ENCODE peak calls at places on chromosomes 3 and 15, in seven cellular contexts. B, H, P, V, I, R and D are unnamed samples.

GRCh38 chr3:133894334-133895207 is 1.1 kb downstream of the RAB6B start:
- DNase-seq in P (no peak), R (no peak), B (no peak), I (no peak), V (no peak), H (no peak), D (no peak)

GRCh38 chr3:50971487-50971924 is 296.8 kb downstream of the DOCK3 start:
- DNase-seq in B (peak; percentile 20), H (peak; percentile 37), R (peak; percentile 51), P (peak; percentile 48), V (peak; percentile 53), I (peak; percentile 14), D (peak; percentile 49)

GRCh38 chr3:142888099-142888483 is 792 bp downstream of the PCOLCE2 start:
- DNase-seq in B (no peak), V (peak; percentile 26), R (no peak), H (no peak), P (no peak), I (no peak), D (no peak)

GRCh38 chr3:104126463-104126862 is 1240.2 kb upstream of the ALCAM start:
- DNase-seq in V (no peak), R (no peak), I (no peak), H (no peak), P (no peak), B (no peak), D (no peak)

GRCh38 chr3:111820651-111821050 is 38.4 kb upstream of the PHLDB2 start:
- DNase-seq in B (no peak), I (no peak), H (no peak), P (no peak), V (no peak), R (no peak), D (no peak)

GRCh38 chr3:45113625-45114050 is 32.5 kb downstream of the CDCP1 start:
- DNase-seq in H (no peak), R (no peak), B (no peak), V (no peak), P (peak; percentile 57), I (no peak), D (no peak)

GRCh38 chr3:187736418-187736871 is 8.8 kb downstream of the BCL6 start:
- DNase-seq in B (no peak), I (no peak), P (peak; percentile 72), H (peak; percentile 60), V (peak; percentile 32), R (no peak), D (peak; percentile 68)

GRCh38 chr3:126927846-126928245 is 55.1 kb upstream of the PLXNA1 start:
- DNase-seq in H (peak; percentile 38), I (no peak), V (no peak), R (no peak), P (no peak), B (no peak), D (peak; percentile 56)

GRCh38 chr15:100430381-100430780 is 88.6 kb upstream of the ADAMTS17 start:
- DNase-seq in P (no peak), I (no peak), H (no peak), V (no peak), B (no peak), R (no peak), D (no peak)

GRCh38 chr15:38624248-38625214 is 59.9 kb upstream of the RASGRP1 start:
- DNase-seq in H (no peak), R (no peak), I (no peak), V (peak; percentile 4), B (no peak), P (peak; percentile 13), D (peak; percentile 6)

GRCh38 chr3:195079636-195080035 is 191.3 kb downstream of the XXYLT1 start:
- DNase-seq in B (no peak), P (peak; percentile 16), I (no peak), R (no peak), V (no peak), H (no peak), D (peak; percentile 36)

GRCh38 chr3:66991478-66991877 is 6.6 kb upstream of the KBTBD8 start:
- DNase-seq in I (peak; percentile 46), H (peak; percentile 47), P (peak; percentile 96), R (no peak), V (peak; percentile 52), B (no peak), D (peak; percentile 90)

GRCh38 chr15:71043373-71043772 is 71.9 kb upstream of the THSD4 start:
- DNase-seq in B (no peak), H (peak; percentile 57), P (peak; percentile 50), R (no peak), V (peak; percentile 95), I (peak; percentile 92), D (peak; percentile 67)

GRCh38 chr3:64685800-64686445 is 1.9 kb downstream of the ADAMTS9 start:
- DNase-seq in P (peak; percentile 97), R (no peak), V (peak; percentile 95), H (peak; percentile 68), B (no peak), I (peak; percentile 64), D (peak; percentile 94)

GRCh38 chr3:88141458-88142083 is 8.2 kb upstream of the C3orf38 start:
- DNase-seq in H (peak; percentile 89), R (no peak), I (peak; percentile 36), P (peak; percentile 89), B (no peak), V (peak; percentile 82), D (peak; percentile 76)

GRCh38 chr15:45842151-45842550 is 207.3 kb downstream of the SQOR start:
- DNase-seq in V (no peak), I (no peak), B (no peak), P (no peak), H (no peak), R (no peak), D (no peak)

GRCh38 chr3:10995871-10996270 is 3.3 kb downstream of the SLC6A1 start:
- DNase-seq in R (no peak), B (no peak), V (no peak), P (no peak), I (no peak), H (no peak), D (no peak)

GRCh38 chr3:6367171-6367570 is 493.7 kb upstream of the GRM7 start:
- DNase-seq in I (no peak), B (no peak), R (no peak), V (no peak), P (no peak), H (no peak), D (no peak)

GRCh38 chr3:171058058-171058457 is 31.5 kb upstream of the SLC2A2 start:
- DNase-seq in R (no peak), B (no peak), P (peak; percentile 34), V (no peak), H (peak; percentile 54), I (no peak), D (peak; percentile 34)

GRCh38 chr3:101829066-101829830 is 20.1 kb upstream of the NFKBIZ start:
- DNase-seq in R (no peak), B (peak; percentile 31), I (no peak), V (peak; percentile 56), P (peak; percentile 61), H (peak; percentile 68), D (peak; percentile 82)

GRCh38 chr3:131329774-131330173 is 51.8 kb upstream of the NUDT16 start:
- DNase-seq in B (no peak), I (no peak), R (no peak), H (no peak), P (no peak), V (no peak), D (no peak)

GRCh38 chr3:153078826-153079225 is 83.2 kb upstream of the RAP2B start:
- DNase-seq in P (no peak), I (no peak), B (no peak), H (no peak), V (no peak), R (no peak), D (no peak)